ENCODE peak calls at places on chromosome 1, in five cellular contexts. One of them, this sample, is unnamed.

GRCh38 chr1:178341218-178341956 is 155.4 kb downstream of the CLEC20A start:
- DNase-seq in left colon: peak
- DNase-seq in stimulated activated CD4-positive, alpha-beta T cell treated with anti-CD3 and anti-CD28 coated beads, Interleukin-1b, Interleukin-23, amount 100 ng/mL, for 24 hours: no peak
- DNase-seq in foreskin fibroblast: peak
- DNase-seq in progenitor cell of endocrine pancreas: peak
- DNase-seq in this sample: peak

GRCh38 chr1:46449223-46450159 is 40.1 kb upstream of the DMBX1 start:
- DNase-seq in left colon: peak
- DNase-seq in stimulated activated CD4-positive, alpha-beta T cell treated with anti-CD3 and anti-CD28 coated beads, Interleukin-1b, Interleukin-23, amount 100 ng/mL, for 24 hours: no peak
- DNase-seq in foreskin fibroblast: no peak
- DNase-seq in progenitor cell of endocrine pancreas: no peak
- DNase-seq in this sample: no peak

GRCh38 chr1:41758904-41759548 is 159.7 kb downstream of the HIVEP3 start:
- DNase-seq in left colon: no peak
- DNase-seq in stimulated activated CD4-positive, alpha-beta T cell treated with anti-CD3 and anti-CD28 coated beads, Interleukin-1b, Interleukin-23, amount 100 ng/mL, for 24 hours: no peak
- DNase-seq in foreskin fibroblast: peak
- DNase-seq in progenitor cell of endocrine pancreas: no peak
- DNase-seq in this sample: no peak

GRCh38 chr1:3880429-3881190 is 19.5 kb downstream of the C1orf174 start:
- DNase-seq in left colon: no peak
- DNase-seq in stimulated activated CD4-positive, alpha-beta T cell treated with anti-CD3 and anti-CD28 coated beads, Interleukin-1b, Interleukin-23, amount 100 ng/mL, for 24 hours: no peak
- DNase-seq in foreskin fibroblast: no peak
- DNase-seq in progenitor cell of endocrine pancreas: no peak
- DNase-seq in this sample: no peak

GRCh38 chr1:6490181-6491075 is 1.0 kb downstream of the PLEKHG5 start:
- DNase-seq in left colon: peak
- DNase-seq in stimulated activated CD4-positive, alpha-beta T cell treated with anti-CD3 and anti-CD28 coated beads, Interleukin-1b, Interleukin-23, amount 100 ng/mL, for 24 hours: peak
- DNase-seq in foreskin fibroblast: peak
- DNase-seq in progenitor cell of endocrine pancreas: peak
- DNase-seq in this sample: peak

GRCh38 chr1:156391145-156391677 is 22.2 kb downstream of the RHBG start:
- DNase-seq in left colon: no peak
- DNase-seq in stimulated activated CD4-positive, alpha-beta T cell treated with anti-CD3 and anti-CD28 coated beads, Interleukin-1b, Interleukin-23, amount 100 ng/mL, for 24 hours: no peak
- DNase-seq in foreskin fibroblast: no peak
- DNase-seq in progenitor cell of endocrine pancreas: no peak
- DNase-seq in this sample: no peak

GRCh38 chr1:2866415-2867086 is 65.1 kb upstream of the TTC34 start:
- DNase-seq in left colon: peak
- DNase-seq in stimulated activated CD4-positive, alpha-beta T cell treated with anti-CD3 and anti-CD28 coated beads, Interleukin-1b, Interleukin-23, amount 100 ng/mL, for 24 hours: no peak
- DNase-seq in foreskin fibroblast: no peak
- DNase-seq in progenitor cell of endocrine pancreas: no peak
- DNase-seq in this sample: no peak

GRCh38 chr1:109723351-109723750 is 11.3 kb downstream of the GSTM5 start:
- DNase-seq in left colon: no peak
- DNase-seq in stimulated activated CD4-positive, alpha-beta T cell treated with anti-CD3 and anti-CD28 coated beads, Interleukin-1b, Interleukin-23, amount 100 ng/mL, for 24 hours: no peak
- DNase-seq in foreskin fibroblast: no peak
- DNase-seq in progenitor cell of endocrine pancreas: no peak
- DNase-seq in this sample: no peak

GRCh38 chr1:7265771-7266371 is 480.6 kb downstream of the CAMTA1 start:
- DNase-seq in left colon: peak
- DNase-seq in stimulated activated CD4-positive, alpha-beta T cell treated with anti-CD3 and anti-CD28 coated beads, Interleukin-1b, Interleukin-23, amount 100 ng/mL, for 24 hours: no peak
- DNase-seq in foreskin fibroblast: peak
- DNase-seq in progenitor cell of endocrine pancreas: no peak
- DNase-seq in this sample: peak

GRCh38 chr1:147717051-147717705 is 43.2 kb downstream of the GJA5 start:
- DNase-seq in left colon: peak
- DNase-seq in stimulated activated CD4-positive, alpha-beta T cell treated with anti-CD3 and anti-CD28 coated beads, Interleukin-1b, Interleukin-23, amount 100 ng/mL, for 24 hours: no peak
- DNase-seq in foreskin fibroblast: no peak
- DNase-seq in progenitor cell of endocrine pancreas: no peak
- DNase-seq in this sample: no peak

GRCh38 chr1:15610167-15610566 is 7.1 kb upstream of the DDI2 start:
- DNase-seq in left colon: no peak
- DNase-seq in stimulated activated CD4-positive, alpha-beta T cell treated with anti-CD3 and anti-CD28 coated beads, Interleukin-1b, Interleukin-23, amount 100 ng/mL, for 24 hours: no peak
- DNase-seq in foreskin fibroblast: no peak
- DNase-seq in progenitor cell of endocrine pancreas: no peak
- DNase-seq in this sample: no peak

GRCh38 chr1:17136936-17137335 is 17.7 kb upstream of the PADI2 start:
- DNase-seq in left colon: no peak
- DNase-seq in stimulated activated CD4-positive, alpha-beta T cell treated with anti-CD3 and anti-CD28 coated beads, Interleukin-1b, Interleukin-23, amount 100 ng/mL, for 24 hours: no peak
- DNase-seq in foreskin fibroblast: no peak
- DNase-seq in progenitor cell of endocrine pancreas: no peak
- DNase-seq in this sample: no peak

GRCh38 chr1:224774378-224774777 is 155.1 kb upstream of the DNAH14 start:
- DNase-seq in left colon: no peak
- DNase-seq in stimulated activated CD4-positive, alpha-beta T cell treated with anti-CD3 and anti-CD28 coated beads, Interleukin-1b, Interleukin-23, amount 100 ng/mL, for 24 hours: no peak
- DNase-seq in foreskin fibroblast: no peak
- DNase-seq in progenitor cell of endocrine pancreas: no peak
- DNase-seq in this sample: no peak

GRCh38 chr1:950881-951280 is 8.2 kb downstream of the NOC2L start:
- DNase-seq in left colon: no peak
- DNase-seq in stimulated activated CD4-positive, alpha-beta T cell treated with anti-CD3 and anti-CD28 coated beads, Interleukin-1b, Interleukin-23, amount 100 ng/mL, for 24 hours: no peak
- DNase-seq in foreskin fibroblast: no peak
- DNase-seq in progenitor cell of endocrine pancreas: no peak
- DNase-seq in this sample: no peak

GRCh38 chr1:114346480-114347029 is 164.4 kb downstream of the TRIM33 start:
- DNase-seq in left colon: peak
- DNase-seq in stimulated activated CD4-positive, alpha-beta T cell treated with anti-CD3 and anti-CD28 coated beads, Interleukin-1b, Interleukin-23, amount 100 ng/mL, for 24 hours: peak
- DNase-seq in foreskin fibroblast: peak
- DNase-seq in progenitor cell of endocrine pancreas: peak
- DNase-seq in this sample: peak

GRCh38 chr1:6511056-6511455 is 19.6 kb upstream of the PLEKHG5 start:
- DNase-seq in left colon: no peak
- DNase-seq in stimulated activated CD4-positive, alpha-beta T cell treated with anti-CD3 and anti-CD28 coated beads, Interleukin-1b, Interleukin-23, amount 100 ng/mL, for 24 hours: no peak
- DNase-seq in foreskin fibroblast: no peak
- DNase-seq in progenitor cell of endocrine pancreas: no peak
- DNase-seq in this sample: no peak

GRCh38 chr1:115224636-115225035 is 113.4 kb downstream of the NGF start:
- DNase-seq in left colon: no peak
- DNase-seq in stimulated activated CD4-positive, alpha-beta T cell treated with anti-CD3 and anti-CD28 coated beads, Interleukin-1b, Interleukin-23, amount 100 ng/mL, for 24 hours: no peak
- DNase-seq in foreskin fibroblast: no peak
- DNase-seq in progenitor cell of endocrine pancreas: no peak
- DNase-seq in this sample: no peak